ENCODE peak calls at places on chromosomes 5 and 9, in seven cellular contexts. W, O, S, I, R, Q and J are unnamed samples.

GRCh38 chr5:127925916-127926315 is 157.7 kb upstream of the SLC12A2 start:
- DNase-seq in I (no peak), R (no peak), O (no peak), Q (peak; percentile 11), W (no peak), S (no peak), J (no peak)

GRCh38 chr9:109255394-109255793 is 65.5 kb downstream of the EPB41L4B start:
- DNase-seq in R (no peak), W (no peak), Q (no peak), O (no peak), S (no peak), I (no peak), J (no peak)

GRCh38 chr9:4497395-4497794 is 7.1 kb downstream of the SLC1A1 start:
- DNase-seq in O (no peak), R (no peak), S (no peak), W (no peak), I (no peak), Q (no peak), J (no peak)

GRCh38 chr5:141223112-141223783 is at the start of gene PCDHB14:
- DNase-seq in S (no peak), I (no peak), R (no peak), Q (no peak), O (peak; percentile 50), W (no peak), J (peak; percentile 77)

GRCh38 chr5:177366528-177367322 is 9.0 kb downstream of the RGS14 start:
- DNase-seq in O (peak; percentile 96), S (no peak), I (no peak), Q (peak; percentile 93), W (peak; percentile 76), R (peak; percentile 86), J (no peak)

GRCh38 chr9:3534614-3535404 is 9.0 kb upstream of the RFX3 start:
- DNase-seq in W (no peak), O (no peak), S (no peak), R (no peak), I (no peak), Q (no peak), J (no peak)

GRCh38 chr9:89790542-89791109 is 185.8 kb downstream of the GADD45G start:
- DNase-seq in O (no peak), I (no peak), R (no peak), Q (no peak), S (no peak), W (no peak), J (no peak)

GRCh38 chr9:106869028-106869427 is 6.1 kb downstream of the ZNF462 start:
- DNase-seq in W (no peak), O (no peak), S (no peak), I (no peak), R (no peak), Q (no peak), J (no peak)

GRCh38 chr5:142748132-142748531 is 22.0 kb upstream of the ARHGAP26 start:
- DNase-seq in R (no peak), W (no peak), O (no peak), S (no peak), I (no peak), Q (no peak), J (no peak)

GRCh38 chr9:130074391-130075115 is 20.8 kb downstream of the GPR107 start:
- DNase-seq in R (no peak), O (no peak), W (no peak), S (no peak), I (no peak), Q (no peak), J (no peak)

GRCh38 chr5:36724429-36725332 is 118.3 kb downstream of the SLC1A3 start:
- DNase-seq in I (peak; percentile 33), Q (no peak), O (no peak), S (no peak), R (peak; percentile 95), W (no peak), J (no peak)

GRCh38 chr9:114091711-114092110 is 7.4 kb downstream of the KIF12 start:
- DNase-seq in Q (peak; percentile 1), I (no peak), O (no peak), R (no peak), S (no peak), W (no peak), J (no peak)

GRCh38 chr5:159181152-159181551 is 28.2 kb downstream of the RNF145 start:
- DNase-seq in Q (no peak), O (no peak), S (no peak), W (no peak), I (no peak), R (no peak), J (no peak)

GRCh38 chr5:84478603-84479002 is 93.9 kb upstream of the EDIL3 start:
- DNase-seq in Q (no peak), S (no peak), I (no peak), O (no peak), W (no peak), R (no peak), J (no peak)

GRCh38 chr9:93112864-93113389 is 16.9 kb downstream of the CARD19 start:
- DNase-seq in R (peak; percentile 79), S (no peak), I (no peak), Q (no peak), W (no peak), O (no peak), J (no peak)